ENCODE peak calls at places on chromosomes 12 and 14, in seven cellular contexts. S is neural progenitor cell, Y is fibroblast of lung, U is PC-9, X is brain microvascular endothelial cell, O is testis, K is tibial artery. E is an unnamed sample.

GRCh38 chr14:69573841-69574265 is 818 bp downstream of the CCDC177 start:
- DNase-seq in X (no peak), O (no peak), Y (peak), U (no peak), K (no peak), S (peak), E (no peak)

GRCh38 chr14:50232276-50232642 is 881 bp upstream of the SOS2 start:
- DNase-seq in O (peak), X (no peak), S (no peak), K (no peak), Y (no peak), U (no peak), E (no peak)

GRCh38 chr12:32261638-32262037 is 137.7 kb upstream of the FGD4 start:
- DNase-seq in X (no peak), Y (no peak), O (no peak), K (no peak), S (peak), U (no peak), E (no peak)

GRCh38 chr12:54993181-54993835 is 8.7 kb upstream of the TESPA1 start:
- DNase-seq in S (peak), Y (peak), K (peak), O (peak), X (peak), U (peak), E (no peak)

GRCh38 chr14:77376380-77376770 is 519 bp downstream of the TMED8 start:
- DNase-seq in Y (peak), K (peak), O (peak), U (no peak), S (peak), X (peak), E (no peak)

GRCh38 chr12:53324779-53325538 is 3.5 kb upstream of the AAAS start:
- DNase-seq in X (peak), S (peak), Y (peak), O (peak), U (peak), K (peak), E (peak)

GRCh38 chr14:64643709-64644108 is 60.5 kb upstream of the PLEKHG3 start:
- DNase-seq in X (no peak), O (no peak), Y (no peak), K (no peak), S (no peak), U (no peak), E (no peak)

GRCh38 chr14:96852823-96853422 is 55.7 kb downstream of the VRK1 start:
- DNase-seq in S (peak), U (peak), X (peak), Y (peak), O (peak), K (no peak), E (no peak)

GRCh38 chr12:130765186-130765659 is 49.1 kb upstream of the RIMBP2 start:
- DNase-seq in U (no peak), O (no peak), X (no peak), K (no peak), S (no peak), Y (peak), E (no peak)

GRCh38 chr14:31268216-31268615 is 60.6 kb upstream of the HECTD1 start:
- DNase-seq in X (no peak), Y (no peak), O (no peak), S (no peak), U (no peak), K (no peak), E (no peak)

GRCh38 chr14:36471431-36471830 is 48.6 kb downstream of the NKX2-1 start:
- DNase-seq in Y (no peak), K (no peak), U (no peak), X (no peak), O (no peak), S (no peak), E (no peak)

GRCh38 chr14:29045237-29045636 is 278.6 kb downstream of the FOXG1 start:
- DNase-seq in U (no peak), S (no peak), O (no peak), K (no peak), Y (no peak), X (no peak), E (no peak)

GRCh38 chr14:37116933-37117844 is 55.2 kb downstream of the SLC25A21 start:
- DNase-seq in S (no peak), K (no peak), Y (peak), X (peak), O (no peak), U (no peak), E (no peak)

GRCh38 chr14:61616524-61617185 is 78.7 kb upstream of the HIF1A start:
- DNase-seq in U (no peak), K (no peak), Y (peak), S (no peak), X (peak), O (no peak), E (no peak)

DNA sequence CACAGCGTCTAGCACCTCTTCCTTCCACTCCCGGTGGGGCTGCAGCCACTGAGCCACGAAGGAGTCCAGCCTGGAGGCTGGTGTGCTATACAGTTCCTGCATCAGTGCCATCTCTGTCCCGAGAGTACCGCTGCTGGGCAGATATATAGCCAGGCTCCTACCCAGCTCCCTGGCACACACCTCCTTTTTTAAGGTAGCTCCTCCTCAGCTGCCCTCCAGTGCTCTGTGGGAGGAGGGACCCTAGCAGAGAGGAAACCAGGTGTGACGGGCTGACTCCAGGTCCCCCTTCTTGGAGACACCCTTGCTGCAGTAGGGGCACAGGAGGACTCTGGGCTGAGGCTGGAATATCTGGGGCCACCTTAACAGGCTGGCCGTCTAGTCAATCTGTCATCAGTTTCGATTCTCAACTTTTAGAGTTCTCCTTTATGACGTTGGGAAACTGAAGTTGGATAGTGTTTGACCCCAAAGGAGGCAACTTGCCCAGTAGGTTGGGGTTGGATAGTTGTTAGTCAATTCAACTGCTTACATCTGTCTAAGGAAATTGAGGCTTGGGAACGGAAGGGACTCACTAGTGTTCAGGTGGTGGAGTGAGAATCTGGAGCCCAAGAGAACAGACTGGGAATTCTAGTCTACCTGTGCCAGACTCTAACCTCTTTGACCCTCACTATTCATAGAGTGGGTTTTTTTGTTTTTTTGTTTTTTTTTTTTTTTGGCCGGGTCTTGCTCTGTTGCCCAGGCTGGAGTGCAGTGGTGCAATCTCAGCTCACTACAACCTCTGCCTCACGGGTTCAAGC is at the start of gene OASL:
- DNase-seq in Y (peak), O (no peak), X (no peak), S (no peak), U (peak), K (peak), E (no peak)
- H3K4me3 ChIP-seq in Y (peak), O (peak), X (peak), S (no peak), U (peak), K (peak), E (peak)

GRCh38 chr12:14935031-14935430 is 3.3 kb downstream of the ERP27 start:
- DNase-seq in S (no peak), Y (no peak), X (no peak), K (no peak), U (peak), O (no peak), E (no peak)

GRCh38 chr12:14937014-14937413 is 1.3 kb downstream of the ERP27 start:
- DNase-seq in K (no peak), X (no peak), Y (no peak), U (no peak), O (no peak), S (no peak), E (no peak)

GRCh38 chr12:14938301-14938700 is at the start of gene ERP27:
- DNase-seq in X (no peak), U (no peak), Y (no peak), O (no peak), S (no peak), K (no peak), E (no peak)

GRCh38 chr12:14936224-14936861 is 2.0 kb downstream of the ERP27 start:
- DNase-seq in U (no peak), K (no peak), O (no peak), S (peak), Y (no peak), X (no peak), E (no peak)

GRCh38 chr12:14937689-14938088 is 648 bp downstream of the ERP27 start:
- DNase-seq in S (no peak), U (no peak), X (no peak), O (no peak), Y (no peak), K (no peak), E (no peak)
- TF ChIP-seq CTCF in S (no peak), U (no peak), X (peak), O (no peak), Y (no peak), K (no peak), E (no peak)

GRCh38 chr12:113142173-113142885 is 6.8 kb upstream of the RASAL1 start:
- DNase-seq in X (no peak), Y (no peak), K (peak), U (no peak), S (no peak), O (peak), E (no peak)
- H3K27ac ChIP-seq in X (no peak), Y (no peak), K (no peak), U (no peak), S (no peak), O (peak), E (peak)

DNA sequence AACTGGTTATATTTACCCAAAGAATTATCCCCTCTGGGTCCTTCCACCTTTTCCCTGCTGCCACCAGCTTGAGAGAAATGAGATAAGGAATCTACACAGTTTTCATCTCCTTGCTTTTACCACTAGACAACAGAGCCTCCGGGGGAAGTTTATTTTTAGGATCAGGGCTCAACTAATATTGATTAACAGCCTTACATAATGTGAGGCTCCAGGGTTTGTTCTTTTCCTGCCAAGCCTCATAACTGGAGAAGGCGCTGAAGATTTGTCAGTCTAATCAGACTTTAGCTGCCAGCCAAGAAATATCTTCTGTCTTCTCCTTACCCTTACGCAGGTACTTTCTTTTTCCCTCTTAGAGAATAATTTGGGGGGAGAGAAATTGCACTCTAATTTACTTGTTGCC is 506.9 kb downstream of the DIO2 start:
- DNase-seq in K (no peak), X (no peak), O (no peak), U (no peak), Y (no peak), S (no peak), E (no peak)
- H3K4me3 ChIP-seq in K (no peak), X (no peak), O (no peak), U (no peak), Y (no peak), S (no peak), E (no peak)

GRCh38 chr12:19572920-19573558 is 133.7 kb downstream of the AEBP2 start:
- DNase-seq in O (peak), Y (peak), X (peak), K (no peak), S (peak), U (peak), E (no peak)
- TF ChIP-seq CTCF in O (no peak), Y (peak), X (peak), K (no peak), S (peak), U (peak), E (no peak)

DNA sequence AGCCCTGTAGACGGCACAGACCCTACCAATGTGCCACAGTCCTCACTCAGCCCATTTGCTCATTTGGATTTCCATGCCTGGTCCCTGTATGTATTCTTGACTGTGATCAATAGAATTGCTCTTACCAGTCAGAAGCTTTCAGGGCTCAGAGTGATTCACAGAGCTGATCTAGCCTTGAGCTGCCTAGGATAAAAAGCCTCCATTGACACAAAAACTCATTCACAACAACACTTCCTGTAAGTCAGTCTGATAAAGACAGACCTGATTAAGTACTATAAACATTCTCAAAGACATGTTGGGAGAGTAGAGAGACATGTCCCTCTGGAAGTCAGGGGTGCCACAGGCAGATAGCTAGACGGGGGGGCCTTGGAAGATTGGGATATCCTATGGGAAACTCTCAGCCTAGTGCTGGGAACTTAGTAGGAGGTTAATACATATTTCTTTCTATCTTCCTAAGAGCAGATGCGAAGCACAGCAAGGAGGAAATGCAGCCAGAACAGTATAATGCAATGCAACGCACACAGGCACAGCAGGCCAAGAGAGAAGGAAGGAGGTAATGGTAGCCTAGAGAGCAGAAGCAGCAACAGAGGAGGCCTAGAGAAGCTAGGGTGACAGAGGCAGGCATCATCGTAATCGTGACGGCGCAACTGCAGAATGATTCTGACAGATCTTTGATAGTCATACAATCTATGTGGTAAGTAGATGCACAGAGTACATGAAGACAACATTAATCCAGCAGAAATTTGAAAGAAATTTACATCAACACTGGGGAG is 1.9 kb upstream of the PELI2 start:
- DNase-seq in U (no peak), Y (no peak), O (no peak), S (no peak), K (no peak), X (no peak), E (no peak)
- H3K27ac ChIP-seq in U (no peak), Y (no peak), O (no peak), S (no peak), K (peak), X (no peak), E (peak)

DNA sequence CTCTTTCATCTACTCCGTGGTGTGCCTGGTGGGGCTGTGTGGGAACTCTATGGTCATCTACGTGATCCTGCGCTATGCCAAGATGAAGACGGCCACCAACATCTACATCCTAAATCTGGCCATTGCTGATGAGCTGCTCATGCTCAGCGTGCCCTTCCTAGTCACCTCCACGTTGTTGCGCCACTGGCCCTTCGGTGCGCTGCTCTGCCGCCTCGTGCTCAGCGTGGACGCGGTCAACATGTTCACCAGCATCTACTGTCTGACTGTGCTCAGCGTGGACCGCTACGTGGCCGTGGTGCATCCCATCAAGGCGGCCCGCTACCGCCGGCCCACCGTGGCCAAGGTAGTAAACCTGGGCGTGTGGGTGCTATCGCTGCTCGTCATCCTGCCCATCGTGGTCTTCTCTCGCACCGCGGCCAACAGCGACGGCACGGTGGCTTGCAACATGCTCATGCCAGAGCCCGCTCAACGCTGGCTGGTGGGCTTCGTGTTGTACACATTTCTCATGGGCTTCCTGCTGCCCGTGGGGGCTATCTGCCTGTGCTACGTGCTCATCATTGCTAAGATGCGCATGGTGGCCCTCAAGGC is 2.0 kb downstream of the SSTR1 start:
- DNase-seq in K (no peak), S (no peak), U (no peak), X (no peak), O (no peak), Y (peak), E (no peak)
- H3K4me3 ChIP-seq in K (peak), S (peak), U (no peak), X (peak), O (peak), Y (peak), E (peak)

GRCh38 chr12:123126294-123127144 is 24.4 kb downstream of the PITPNM2 start:
- DNase-seq in U (peak), Y (peak), X (peak), S (no peak), O (no peak), K (peak), E (no peak)
- TF ChIP-seq CTCF in U (no peak), Y (peak), X (peak), S (peak), O (no peak), K (no peak), E (no peak)

DNA sequence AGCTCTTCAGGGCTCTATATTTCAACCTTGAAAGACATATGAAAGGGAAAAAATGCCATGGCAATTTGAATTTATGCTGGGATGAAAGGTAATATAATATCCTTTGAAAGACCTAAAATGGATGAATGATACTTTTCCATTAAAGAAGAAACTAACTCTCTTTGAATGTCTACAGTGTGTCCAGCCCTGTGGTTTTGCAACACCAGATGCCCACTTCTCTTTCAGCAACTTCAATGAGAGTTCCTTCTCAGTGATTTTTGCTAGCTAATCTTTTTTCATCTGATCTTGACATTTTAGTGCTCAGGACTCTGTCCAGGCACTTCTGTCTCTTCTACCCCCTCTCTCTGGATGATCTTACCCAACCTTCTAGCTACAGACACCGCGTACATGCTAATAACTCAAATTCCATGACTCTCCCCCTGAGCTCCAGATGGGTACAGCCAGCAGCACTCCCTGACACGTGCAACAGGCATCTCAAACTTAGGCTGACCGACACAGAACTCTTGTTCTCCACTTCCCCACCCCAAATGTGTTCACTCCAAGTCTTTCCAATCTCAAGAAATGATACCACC is 161.1 kb upstream of the FOXN3 start:
- DNase-seq in U (no peak), X (peak), Y (peak), O (no peak), S (no peak), K (no peak), E (no peak)
- H3K27ac ChIP-seq in U (no peak), X (no peak), Y (no peak), O (no peak), S (no peak), K (peak), E (peak)